ENCODE peak calls at places on chromosomes 5 and 9, in four cellular contexts. S, N, C and Z are unnamed samples.

GRCh38 chr5:59279979-59280378 is 613.5 kb downstream of the PDE4D start:
- DNase-seq in S (no peak), N (no peak), C (no peak), Z (no peak)

GRCh38 chr5:21817668-21818419 is 1035.3 kb downstream of the CDH12 start:
- DNase-seq in S (no peak), N (no peak), C (no peak), Z (no peak)

GRCh38 chr5:2908086-2908485 is 156.6 kb upstream of the IRX2 start:
- DNase-seq in S (no peak), N (no peak), C (no peak), Z (no peak)

GRCh38 chr5:134041570-134042411 is 37.0 kb upstream of the VDAC1 start:
- DNase-seq in S (no peak), N (no peak), C (no peak), Z (no peak)

GRCh38 chr5:34460496-34460895 is 195.6 kb upstream of the RAI14 start:
- DNase-seq in S (no peak), N (no peak), C (no peak), Z (no peak)

GRCh38 chr9:136587145-136587943 is 41.5 kb upstream of the NOTCH1 start:
- DNase-seq in S (peak), N (no peak), C (peak), Z (no peak)

GRCh38 chr9:86035827-86036440 is 63.4 kb downstream of the GOLM1 start:
- DNase-seq in S (no peak), N (no peak), C (no peak), Z (no peak)

GRCh38 chr5:127746756-127747155 is 43.6 kb downstream of the CCDC192 start:
- DNase-seq in S (no peak), N (no peak), C (no peak), Z (no peak)

GRCh38 chr5:103582364-103582763 is 19.8 kb upstream of the NUDT12 start:
- DNase-seq in S (no peak), N (peak), C (peak), Z (peak)
- TF ChIP-seq CTCF in S (peak), N (peak), C (peak), Z (peak)

DNA sequence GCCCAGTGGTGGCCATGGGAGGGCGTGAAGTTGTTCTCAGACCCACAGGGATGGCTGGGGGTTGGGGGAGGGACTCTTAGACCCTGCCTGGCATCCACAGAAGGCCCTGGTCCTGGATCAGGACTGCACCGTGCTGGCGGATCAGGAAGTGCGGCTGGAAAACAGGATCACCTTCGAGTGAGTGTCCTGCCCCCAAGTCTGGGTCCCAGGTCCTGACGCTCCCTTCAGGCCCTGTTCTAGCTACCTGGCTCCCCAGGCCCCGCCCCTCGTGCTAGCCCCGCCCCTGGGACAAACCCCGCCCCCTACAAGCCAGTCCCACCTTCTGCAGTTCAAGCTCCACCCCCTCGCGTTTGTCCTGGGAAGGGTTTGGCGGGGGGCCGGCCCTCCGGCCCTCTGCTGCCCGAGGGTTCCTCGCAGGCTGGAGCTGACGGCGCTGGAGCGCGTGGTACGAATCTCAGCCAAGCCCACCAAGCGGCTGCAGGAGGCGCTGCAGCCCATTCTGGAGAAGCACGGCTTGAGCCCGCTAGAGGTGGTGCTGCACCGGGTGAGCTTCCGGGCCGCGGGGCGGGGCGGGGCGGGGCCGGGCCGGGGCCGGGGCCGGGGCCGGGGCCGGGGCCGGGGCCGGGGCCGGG is 12.9 kb downstream of the RGS14 start:
- DNase-seq in S (peak), N (peak), C (peak), Z (peak)
- TF ChIP-seq CTCF in S (peak), N (peak), C (peak), Z (peak)

GRCh38 chr9:132647355-132647754 is 22.4 kb downstream of the DDX31 start:
- DNase-seq in S (no peak), N (no peak), C (no peak), Z (no peak)

GRCh38 chr9:132647806-132648205 is 22.0 kb downstream of the DDX31 start:
- DNase-seq in S (no peak), N (no peak), C (no peak), Z (no peak)

GRCh38 chr9:132648685-132649084 is 21.1 kb downstream of the DDX31 start:
- DNase-seq in S (no peak), N (no peak), C (no peak), Z (no peak)

GRCh38 chr9:132648283-132648682 is 21.5 kb downstream of the DDX31 start:
- DNase-seq in S (no peak), N (no peak), C (no peak), Z (no peak)

GRCh38 chr9:132651259-132651658 is 18.5 kb downstream of the DDX31 start:
- DNase-seq in S (no peak), N (peak), C (no peak), Z (peak)
- TF ChIP-seq CTCF in S (no peak), N (peak), C (peak), Z (no peak)

DNA sequence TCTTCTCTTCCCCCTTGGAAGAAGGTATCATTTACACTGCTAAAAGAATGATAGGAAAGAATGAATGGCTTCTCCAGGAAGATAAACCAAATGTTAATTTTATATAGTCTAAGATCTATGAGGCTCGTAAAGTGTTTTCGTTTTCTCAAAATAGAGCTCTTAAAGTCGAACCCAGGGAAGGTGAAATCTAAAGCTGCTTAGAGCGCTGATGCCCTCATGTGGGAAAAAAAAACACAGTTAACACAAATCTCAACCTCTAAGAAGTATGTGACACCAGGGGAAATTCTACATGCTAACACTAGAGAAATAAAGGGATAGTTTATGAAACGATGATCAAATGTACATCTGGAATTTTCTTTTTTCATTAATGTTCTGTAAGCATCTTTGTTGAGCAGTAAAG is 257.9 kb downstream of the RASEF start:
- DNase-seq in S (no peak), N (no peak), C (no peak), Z (no peak)
- TF ChIP-seq CTCF in S (no peak), N (no peak), C (no peak), Z (no peak)

GRCh38 chr5:149238540-149238939 is 33.1 kb upstream of the AFAP1L1 start:
- DNase-seq in S (no peak), N (no peak), C (no peak), Z (no peak)
- TF ChIP-seq CTCF in S (no peak), N (no peak), C (peak), Z (no peak)

GRCh38 chr9:7560669-7561305 is 238.8 kb downstream of the DMAC1 start:
- DNase-seq in S (no peak), N (no peak), C (no peak), Z (no peak)
- TF ChIP-seq CTCF in S (no peak), N (no peak), C (no peak), Z (no peak)